ENCODE peak calls at places on chromosomes 2 and 18, in ten cellular contexts. Z is HCT116, D is H1, K is heart right ventricle, L is colonic mucosa, O is cardiac muscle cell, Q is A549, S is SJCRH30, N is thyroid gland, F is SK-N-SH. B is an unnamed sample.

GRCh38 chr2:58650781-58651180 is 409.7 kb upstream of the FANCL start:
- DNase-seq in L (no peak), D (no peak), Z (no peak), K (no peak), N (no peak), Q (no peak), O (no peak), F (no peak), S (no peak), B (no peak)

GRCh38 chr2:203492965-203493364 is 42.1 kb downstream of the RAPH1 start:
- DNase-seq in S (no peak), N (no peak), Q (no peak), D (no peak), O (no peak), F (no peak), L (no peak), Z (no peak), K (no peak), B (no peak)

GRCh38 chr2:19538411-19538963 is 180.1 kb upstream of the OSR1 start:
- DNase-seq in L (peak; percentile 69), Q (peak; percentile 94), O (no peak), S (peak; percentile 47), K (no peak), N (no peak), D (no peak), F (no peak), Z (peak; percentile 88), B (peak; percentile 31)

GRCh38 chr2:39530423-39530866 is 93.4 kb upstream of the MAP4K3 start:
- DNase-seq in F (no peak), N (no peak), O (no peak), L (no peak), Q (no peak), D (no peak), K (no peak), S (no peak), Z (no peak), B (no peak)

GRCh38 chr18:63263444-63263843 is 56.1 kb downstream of the BCL2 start:
- DNase-seq in D (no peak), Q (no peak), K (no peak), O (no peak), L (no peak), F (no peak), S (no peak), N (no peak), Z (no peak), B (no peak)

GRCh38 chr2:236507393-236508085 is 62.1 kb upstream of the ACKR3 start:
- DNase-seq in N (peak; percentile 92), F (peak; percentile 90), K (peak; percentile 47), S (no peak), L (no peak), O (peak; percentile 92), D (peak; percentile 50), Z (no peak), Q (no peak), B (peak; percentile 58)

GRCh38 chr2:38685116-38685735 is 19.3 kb downstream of the GALM start:
- DNase-seq in L (no peak), Q (peak; percentile 95), S (no peak), F (no peak), Z (no peak), N (no peak), O (no peak), K (no peak), D (no peak), B (no peak)

GRCh38 chr2:220504890-220505564 is 877.6 kb downstream of the SLC4A3 start:
- DNase-seq in F (no peak), Q (peak; percentile 39), D (no peak), Z (no peak), N (peak; percentile 58), O (no peak), L (peak; percentile 17), S (no peak), K (no peak), B (no peak)

GRCh38 chr2:130908832-130909231 is 72.1 kb downstream of the ARHGEF4 start:
- DNase-seq in N (no peak), F (no peak), L (no peak), Z (no peak), Q (no peak), D (no peak), O (no peak), S (no peak), K (no peak), B (no peak)

GRCh38 chr2:64268330-64268729 is 124.1 kb upstream of the PELI1 start:
- DNase-seq in K (no peak), F (no peak), N (no peak), D (no peak), L (no peak), Q (no peak), S (no peak), O (no peak), Z (no peak), B (no peak)

GRCh38 chr2:64675860-64676259 is 22.1 kb upstream of the SERTAD2 start:
- DNase-seq in L (no peak), D (no peak), S (no peak), O (no peak), N (no peak), F (no peak), K (no peak), Z (no peak), Q (peak; percentile 32), B (no peak)

GRCh38 chr2:144516981-144517824 is 2.7 kb downstream of the ZEB2 start:
- DNase-seq in K (peak; percentile 68), Q (peak; percentile 81), O (peak; percentile 70), L (no peak), N (no peak), D (no peak), F (peak; percentile 77), S (peak; percentile 75), Z (no peak), B (no peak)

GRCh38 chr2:188726561-188727247 is 247.5 kb upstream of the COL3A1 start:
- DNase-seq in L (no peak), S (no peak), F (no peak), D (no peak), Z (no peak), Q (no peak), N (no peak), K (no peak), O (no peak), B (no peak)

GRCh38 chr2:64922482-64923384 is 66.5 kb upstream of the SLC1A4 start:
- DNase-seq in S (no peak), Z (no peak), K (no peak), N (no peak), Q (no peak), F (no peak), O (no peak), D (no peak), L (no peak), B (no peak)

GRCh38 chr18:54945726-54946125 is 13.5 kb downstream of the CCDC68 start:
- DNase-seq in K (no peak), S (no peak), Q (no peak), N (no peak), Z (no peak), D (no peak), L (no peak), O (no peak), F (no peak), B (no peak)

GRCh38 chr2:69309336-69310048 is 77.5 kb downstream of the GFPT1 start:
- DNase-seq in O (no peak), D (no peak), Q (peak; percentile 61), K (peak; percentile 33), L (peak; percentile 81), N (peak; percentile 42), F (peak; percentile 37), S (no peak), Z (no peak), B (no peak)
- H3K4me1 ChIP-seq in O (no peaks in the 10 kb centered on the region), D (no peaks in the 10 kb centered on the region), Q (peaks cover 37% of the 10 kb centered on the region), K (peaks cover 21% of the 10 kb centered on the region), L (peaks cover 12% of the 10 kb centered on the region), N (peaks cover 38% of the 10 kb centered on the region), F (peaks cover 16% of the 10 kb centered on the region), S (peaks cover 8% of the 10 kb centered on the region), Z (peaks cover 12% of the 10 kb centered on the region), B (peaks cover 59% of the 10 kb centered on the region)

GRCh38 chr2:60519259-60519863 is 34.1 kb downstream of the BCL11A start:
- DNase-seq in F (no peak), Q (no peak), D (no peak), N (no peak), O (no peak), S (no peak), L (peak; percentile 53), K (no peak), Z (no peak), B (no peak)

GRCh38 chr2:60522462-60522861 is 31.0 kb downstream of the BCL11A start:
- DNase-seq in K (no peak), Z (no peak), D (no peak), L (no peak), S (no peak), F (no peak), Q (no peak), N (no peak), O (no peak), B (no peak)

GRCh38 chr2:60520477-60520876 is 33.0 kb downstream of the BCL11A start:
- DNase-seq in K (no peak), Z (no peak), O (no peak), D (no peak), L (no peak), N (no peak), F (no peak), Q (no peak), S (no peak), B (no peak)

GRCh38 chr2:60518567-60518966 is 34.9 kb downstream of the BCL11A start:
- DNase-seq in L (peak; percentile 16), Q (no peak), N (no peak), Z (no peak), F (no peak), O (no peak), S (no peak), K (no peak), D (no peak), B (no peak)

GRCh38 chr2:60520917-60521539 is 32.4 kb downstream of the BCL11A start:
- DNase-seq in Z (no peak), L (no peak), Q (no peak), F (no peak), K (no peak), S (no peak), D (no peak), O (peak; percentile 35), N (no peak), B (no peak)
- H3K4me1 ChIP-seq in Z (peaks cover 8% of the 10 kb centered on the region), L (no peaks in the 10 kb centered on the region), Q (no peaks in the 10 kb centered on the region), F (no peaks in the 10 kb centered on the region), K (peaks cover 25% of the 10 kb centered on the region), S (peaks cover 20% of the 10 kb centered on the region), D (peaks cover 32% of the 10 kb centered on the region), O (peaks cover 11% of the 10 kb centered on the region), N (no peaks in the 10 kb centered on the region), B (no peaks in the 10 kb centered on the region)

GRCh38 chr2:96959406-96960110 is 26.8 kb downstream of the FAM178B start:
- DNase-seq in O (no peak), F (no peak), N (no peak), S (no peak), Z (no peak), K (no peak), L (no peak), Q (no peak), D (no peak), B (no peak)
- H3K4me1 ChIP-seq in O (no peaks in the 10 kb centered on the region), F (peaks cover 7% of the 10 kb centered on the region), N (no peaks in the 10 kb centered on the region), S (no peaks in the 10 kb centered on the region), Z (peaks cover 11% of the 10 kb centered on the region), K (peaks cover 7% of the 10 kb centered on the region), L (peaks cover 20% of the 10 kb centered on the region), Q (peaks cover 4% of the 10 kb centered on the region), D (peaks cover 4% of the 10 kb centered on the region), B (peaks cover 10% of the 10 kb centered on the region)

DNA sequence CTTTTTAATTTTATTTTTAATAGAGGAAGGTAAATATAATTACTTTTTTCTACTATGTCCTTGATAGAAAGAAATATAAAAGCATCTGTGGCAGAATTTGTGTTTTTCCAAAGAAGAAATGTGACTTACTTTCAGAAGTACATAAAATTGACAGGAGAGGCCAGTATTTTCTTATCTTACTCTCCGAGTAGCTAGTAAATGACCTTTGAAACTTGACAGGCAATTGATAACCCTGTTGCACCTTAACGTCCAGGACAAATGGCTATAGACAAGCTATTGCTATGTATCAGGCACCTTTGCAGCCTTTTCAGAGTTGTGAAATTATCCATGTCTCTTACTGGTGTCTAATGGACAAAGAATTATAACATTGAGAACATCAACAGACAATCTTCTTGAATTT is 63.1 kb upstream of the TNFRSF11A start:
- DNase-seq in D (no peak), Q (no peak), O (no peak), N (no peak), L (no peak), Z (no peak), F (no peak), K (no peak), S (no peak), B (no peak)
- H3K4me1 ChIP-seq in D (no peaks in the 10 kb centered on the region), Q (no peaks in the 10 kb centered on the region), O (peaks cover 11% of the 10 kb centered on the region), N (no peaks in the 10 kb centered on the region), L (no peaks in the 10 kb centered on the region), Z (no peaks in the 10 kb centered on the region), F (no peaks in the 10 kb centered on the region), K (no peaks in the 10 kb centered on the region), S (peaks cover 7% of the 10 kb centered on the region), B (peaks cover 12% of the 10 kb centered on the region)

B was measured in stomach.